ENCODE peak calls at places on chromosomes 3 and 15, in six cellular contexts. N is HepG2, I is H1, G is GM23338, D is GM12878, U is K562. Q is an unnamed sample.

GRCh38 chr3:168859143-168859542 is 763.4 kb upstream of the GOLIM4 start:
- DNase-seq in N (peak; percentile 91), D (no peak), U (no peak), I (no peak), G (no peak), Q (no peak)

GRCh38 chr3:143090486-143090885 is 29.1 kb upstream of the CHST2 start:
- DNase-seq in N (no peak), G (no peak), D (no peak), U (no peak), I (no peak), Q (no peak)

GRCh38 chr15:72758195-72758594 is 25.4 kb downstream of the ADPGK start:
- DNase-seq in N (no peak), U (no peak), I (peak; percentile 10), G (no peak), D (no peak), Q (no peak)

GRCh38 chr15:100250166-100250800 is 91.5 kb downstream of the ADAMTS17 start:
- DNase-seq in U (no peak), G (no peak), N (no peak), I (no peak), D (no peak), Q (no peak)

GRCh38 chr15:96361309-96362000 is 31.0 kb downstream of the NR2F2 start:
- DNase-seq in U (no peak), N (no peak), G (peak; percentile 45), D (no peak), I (no peak), Q (no peak)

GRCh38 chr3:129224984-129225393 is 24.4 kb upstream of the COPG1 start:
- DNase-seq in I (no peak), N (peak; percentile 92), G (no peak), D (no peak), U (no peak), Q (no peak)

GRCh38 chr3:10344147-10344943 is 23.4 kb upstream of the SEC13 start:
- DNase-seq in G (peak; percentile 86), N (no peak), U (peak; percentile 82), I (peak; percentile 33), D (no peak), Q (peak; percentile 79)

GRCh38 chr3:11478167-11478566 is 165.5 kb downstream of the VGLL4 start:
- DNase-seq in G (no peak), N (no peak), D (no peak), I (no peak), U (no peak), Q (no peak)

GRCh38 chr15:85667491-85668424 is 127.0 kb downstream of the KLHL25 start:
- DNase-seq in D (no peak), I (no peak), N (peak; percentile 53), G (no peak), U (no peak), Q (no peak)

DNA sequence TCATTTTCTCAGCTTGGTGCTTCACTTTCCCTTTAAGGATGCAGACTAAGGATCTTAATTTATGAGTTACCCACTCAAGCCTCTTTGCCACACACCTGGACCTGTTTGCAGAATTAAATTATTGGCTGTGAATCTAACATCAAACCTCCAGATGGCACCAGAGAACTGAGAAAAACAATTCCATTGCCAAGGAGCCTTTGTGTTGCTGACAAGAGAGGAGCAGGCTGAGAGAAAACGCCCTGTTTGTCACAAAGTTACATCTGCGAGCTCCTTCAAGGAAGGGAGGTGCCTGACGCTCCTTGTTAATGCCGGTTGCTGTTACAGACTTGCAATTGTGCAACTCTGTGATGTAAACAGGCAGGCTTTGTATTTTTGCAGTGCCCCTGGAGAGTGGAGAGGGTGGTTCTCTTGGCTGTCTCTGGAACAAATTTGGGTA is 36.3 kb upstream of the TMC3 start:
- DNase-seq in I (peak; percentile 60), G (peak; percentile 90), U (no peak), N (peak; percentile 20), D (no peak), Q (peak; percentile 24)
- TF ChIP-seq CREB1 in I (no peak), G (peak; percentile 17), U (no peak), N (no peak), D (no peak), Q (no peak)

DNA sequence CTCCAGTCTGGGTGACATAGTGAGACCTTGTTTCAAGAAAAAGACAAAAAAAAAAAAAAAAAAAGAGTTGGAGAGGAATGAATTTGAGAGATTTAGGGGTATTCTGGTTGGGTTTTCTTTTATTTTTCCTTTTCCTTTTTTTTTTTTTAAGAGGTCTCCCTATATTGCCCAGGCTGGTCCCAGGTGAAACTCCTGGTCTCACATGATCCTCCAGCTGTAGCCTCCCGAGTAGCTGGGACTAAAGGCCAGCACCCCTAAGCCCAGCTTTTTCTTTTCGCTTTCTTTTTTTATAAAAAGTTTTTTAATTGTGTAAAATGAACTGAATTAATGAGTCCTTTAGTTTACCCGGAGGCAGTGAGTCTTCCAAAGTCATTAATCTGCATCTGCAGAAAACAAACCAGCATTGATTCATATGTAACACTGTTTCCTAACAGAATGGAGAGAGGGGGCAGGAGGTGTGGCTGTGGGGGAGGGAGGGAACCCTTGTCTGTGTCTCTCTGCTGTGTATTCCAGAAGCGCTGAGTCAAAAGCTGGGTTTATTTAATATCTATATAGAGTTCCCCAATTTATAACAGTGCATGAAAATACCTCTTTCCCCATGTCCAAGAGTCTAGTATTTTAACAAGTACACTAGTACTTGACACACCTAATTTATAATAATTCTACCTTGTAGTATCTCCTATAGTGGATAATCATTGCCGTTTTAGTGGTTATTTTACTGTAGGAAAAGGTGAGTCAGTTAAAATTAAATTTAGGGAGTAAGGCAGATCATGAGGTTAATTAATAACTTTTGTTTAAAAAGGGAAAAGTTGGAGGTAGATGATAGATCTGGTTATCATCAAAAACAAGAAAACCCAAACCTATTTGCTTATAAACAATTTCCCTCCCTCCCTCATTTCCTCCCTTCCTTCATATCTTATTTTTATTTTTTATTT is 2.6 kb upstream of the DPPA4 start:
- DNase-seq in D (no peak), G (peak; percentile 66), N (no peak), I (no peak), U (no peak), Q (no peak)
- TF ChIP-seq CREB1 in D (no peak), G (no peak), N (no peak), I (no peak), U (no peak), Q (no peak)

DNA sequence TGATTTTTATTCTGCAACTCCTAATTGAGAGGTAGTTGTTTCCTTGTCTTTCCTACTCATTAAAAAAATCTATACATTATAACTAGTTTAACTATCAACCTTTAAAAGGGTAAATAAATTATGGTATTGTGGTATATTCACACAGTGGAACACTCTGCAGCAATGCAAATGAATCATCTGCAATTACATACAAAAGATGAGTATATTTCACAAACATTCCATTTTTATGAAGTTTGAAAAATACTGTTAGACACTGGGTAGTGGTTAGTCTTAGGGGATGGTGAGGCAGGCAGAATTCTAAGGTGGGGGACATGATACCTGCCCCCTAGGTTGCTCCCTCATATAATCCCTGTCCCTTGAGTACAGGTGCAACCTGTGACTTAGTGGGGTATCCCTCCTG is 44.0 kb upstream of the MAGI1 start:
- DNase-seq in G (no peak), U (no peak), D (no peak), N (no peak), I (no peak), Q (no peak)
- TF ChIP-seq CREB1 in G (no peak), U (no peak), D (no peak), N (no peak), I (no peak), Q (no peak)

GRCh38 chr15:68271854-68272471 is 5.6 kb upstream of the FEM1B start:
- DNase-seq in I (no peak), D (no peak), U (no peak), G (peak; percentile 30), N (peak; percentile 63), Q (no peak)
- TF ChIP-seq CREB1 in I (no peak), D (no peak), U (no peak), G (no peak), N (no peak), Q (no peak)

DNA sequence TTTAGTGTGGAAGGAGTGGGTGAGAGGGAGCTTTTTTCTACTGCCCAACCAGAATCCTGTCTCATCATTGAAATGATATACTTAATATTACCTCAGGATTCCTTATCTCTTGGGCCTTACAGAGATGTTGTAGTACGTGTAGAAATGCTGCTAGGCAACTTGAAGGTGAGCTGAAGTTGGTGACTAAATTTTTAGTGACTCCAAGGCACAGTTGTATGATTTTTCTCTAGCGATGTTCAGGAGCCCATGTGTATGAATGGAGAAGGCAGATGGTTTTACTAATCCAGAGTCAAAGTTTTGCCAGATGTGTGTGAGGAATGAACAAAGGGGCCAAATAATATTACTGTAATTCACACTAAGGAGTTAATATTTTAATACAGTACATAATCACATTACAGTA is 42.8 kb upstream of the TEX9 start:
- DNase-seq in U (no peak), N (no peak), D (no peak), G (no peak), I (no peak), Q (no peak)
- TF ChIP-seq CREB1 in U (no peak), N (no peak), D (no peak), G (no peak), I (no peak), Q (no peak)

GRCh38 chr15:98648654-98649537 is 557 bp downstream of the IGF1R start:
- DNase-seq in I (no peak), G (peak; percentile 69), N (no peak), D (no peak), U (peak; percentile 57), Q (peak; percentile 57)
- TF ChIP-seq CREB1 in I (no peak), G (no peak), N (no peak), D (no peak), U (no peak), Q (no peak)

DNA sequence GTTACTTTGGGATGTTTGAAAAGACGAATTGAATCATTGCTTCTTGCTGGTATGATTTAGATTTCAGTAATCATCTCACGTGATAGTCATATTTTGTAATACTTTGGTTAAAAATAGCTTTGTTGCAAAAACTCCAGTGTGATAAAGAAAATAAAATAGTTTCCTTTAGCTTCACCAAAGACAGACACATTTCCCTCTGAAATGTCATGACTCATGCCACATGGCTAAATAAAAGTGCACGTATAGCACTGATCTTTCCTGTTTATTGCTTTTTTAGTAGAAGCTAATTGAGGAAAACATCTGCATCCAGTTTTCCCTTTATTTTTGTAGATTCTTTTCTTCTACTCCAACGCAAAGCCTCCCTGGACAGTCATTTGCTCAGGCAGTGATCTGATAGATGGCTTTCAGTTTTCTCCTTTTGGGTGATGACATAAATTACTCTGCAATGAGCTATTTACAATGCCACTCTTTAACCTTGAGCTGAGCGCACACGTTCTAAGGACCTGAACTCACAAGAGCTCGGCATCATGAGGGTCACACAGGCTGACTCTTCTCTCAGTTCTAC is 84.9 kb downstream of the ARNT2 start:
- DNase-seq in U (no peak), G (no peak), I (no peak), N (peak; percentile 24), D (no peak), Q (no peak)
- TF ChIP-seq CREB1 in U (no peak), G (no peak), I (no peak), N (no peak), D (no peak), Q (no peak)